ENCODE peak calls at places on chromosomes 16 and 17, in eight cellular contexts. P is CD4-positive, CD25-positive, alpha-beta regulatory T cell; O is NCI-H1436; Y is HFFc6; B is PC-3; U is fibroblast of mammary gland; D is dermis microvascular lymphatic vessel endothelial cell; L is activated CD4-positive, alpha-beta T cell treated with anti-CD3 and anti-CD28 coated beads for 48 hours. I is an unnamed sample.

GRCh38 chr16:88782454-88783390 is 2.3 kb downstream of the PIEZO1 start:
- DNase-seq in P (peak), O (no peak), Y (peak), B (peak), U (peak), D (peak), L (peak), I (peak)

GRCh38 chr17:13337864-13338371 is 263.8 kb downstream of the HS3ST3A1 start:
- DNase-seq in P (peak), O (peak), Y (peak), B (peak), U (peak), D (peak), L (no peak), I (peak)

GRCh38 chr16:7871371-7871770 is 538.7 kb downstream of the RBFOX1 start:
- DNase-seq in P (no peak), O (no peak), Y (no peak), B (no peak), U (no peak), D (no peak), L (no peak), I (no peak)

GRCh38 chr16:67447508-67448076 is 16.7 kb downstream of the HSD11B2 start:
- DNase-seq in P (peak), O (peak), Y (no peak), B (peak), U (peak), D (peak), L (peak), I (no peak)

GRCh38 chr17:31695456-31696090 is 163.5 kb downstream of the COPRS start:
- DNase-seq in P (no peak), O (no peak), Y (peak), B (no peak), U (peak), D (no peak), L (no peak), I (no peak)

GRCh38 chr17:70137451-70138230 is 31.7 kb upstream of the KCNJ2 start:
- DNase-seq in P (peak), O (no peak), Y (peak), B (peak), U (peak), D (peak), L (peak), I (peak)

GRCh38 chr16:17416461-17417221 is 54.1 kb downstream of the XYLT1 start:
- DNase-seq in P (peak), O (no peak), Y (no peak), B (no peak), U (peak), D (peak), L (peak), I (no peak)

GRCh38 chr17:7914771-7915610 is 1.1 kb downstream of the RNF227 start:
- DNase-seq in P (no peak), O (no peak), Y (peak), B (peak), U (peak), D (peak), L (no peak), I (peak)

GRCh38 chr16:25413133-25413532 is 155.5 kb upstream of the ZKSCAN2 start:
- DNase-seq in P (no peak), O (no peak), Y (no peak), B (no peak), U (no peak), D (no peak), L (no peak), I (no peak)

GRCh38 chr17:2484876-2485275 is 26.8 kb downstream of the METTL16 start:
- DNase-seq in P (no peak), O (peak), Y (no peak), B (no peak), U (no peak), D (no peak), L (no peak), I (peak)

GRCh38 chr17:82272495-82273326 is 789 bp downstream of the CSNK1D start:
- DNase-seq in P (peak), O (no peak), Y (no peak), B (no peak), U (no peak), D (peak), L (peak), I (no peak)

GRCh38 chr17:4541041-4541327 is 14.2 kb downstream of the MYBBP1A start:
- DNase-seq in P (no peak), O (no peak), Y (no peak), B (no peak), U (no peak), D (no peak), L (no peak), I (no peak)

GRCh38 chr17:5877948-5878347 is 192.2 kb upstream of the WSCD1 start:
- DNase-seq in P (no peak), O (no peak), Y (no peak), B (peak), U (no peak), D (peak), L (no peak), I (no peak)

GRCh38 chr17:19382581-19383444 is 4.2 kb downstream of the MFAP4 start:
- DNase-seq in P (no peak), O (no peak), Y (no peak), B (no peak), U (no peak), D (no peak), L (no peak), I (no peak)

GRCh38 chr16:4085405-4085970 is 30.8 kb downstream of the ADCY9 start:
- DNase-seq in P (no peak), O (no peak), Y (no peak), B (no peak), U (no peak), D (no peak), L (no peak), I (no peak)

GRCh38 chr16:12143776-12144175 is 167.2 kb downstream of the SNX29 start:
- DNase-seq in P (no peak), O (no peak), Y (no peak), B (no peak), U (no peak), D (no peak), L (no peak), I (no peak)

GRCh38 chr17:82440991-82441627 is 9.4 kb downstream of the CYBC1 start:
- DNase-seq in P (no peak), O (peak), Y (no peak), B (no peak), U (no peak), D (no peak), L (no peak), I (no peak)

GRCh38 chr16:83200005-83200779 is 573.4 kb downstream of the CDH13 start:
- DNase-seq in P (no peak), O (no peak), Y (no peak), B (peak), U (peak), D (peak), L (no peak), I (peak)